ENCODE peak calls at places on chromosomes 5 and 9, in eight cellular contexts. One of them, this sample, is unnamed. For H3K27me3, the result is how much of the 10 kb centered on the place peaks cover.

GRCh38 chr5:59428391-59428790 is 465.1 kb downstream of the PDE4D start:
- DNase-seq in mammary epithelial cell: no peak
- DNase-seq in testis: no peak
- DNase-seq in brain microvascular endothelial cell: no peak
- DNase-seq in uterus: no peak
- DNase-seq in heart right ventricle: no peak
- DNase-seq in IMR-90: no peak
- DNase-seq in esophagus squamous epithelium: no peak
- DNase-seq in this sample: no peak

GRCh38 chr5:10509593-10509992 is 54.3 kb upstream of the ANKRD33B start:
- DNase-seq in mammary epithelial cell: no peak
- DNase-seq in testis: no peak
- DNase-seq in brain microvascular endothelial cell: no peak
- DNase-seq in uterus: no peak
- DNase-seq in heart right ventricle: no peak
- DNase-seq in IMR-90: no peak
- DNase-seq in esophagus squamous epithelium: no peak
- DNase-seq in this sample: peak

GRCh38 chr5:145484195-145484594 is 350.9 kb downstream of the PRELID2 start:
- DNase-seq in mammary epithelial cell: peak
- DNase-seq in testis: no peak
- DNase-seq in brain microvascular endothelial cell: peak
- DNase-seq in uterus: no peak
- DNase-seq in heart right ventricle: no peak
- DNase-seq in IMR-90: peak
- DNase-seq in esophagus squamous epithelium: no peak
- DNase-seq in this sample: no peak

GRCh38 chr9:131402738-131403492 is 9.0 kb downstream of the PRRC2B start:
- DNase-seq in mammary epithelial cell: peak
- DNase-seq in testis: peak
- DNase-seq in brain microvascular endothelial cell: peak
- DNase-seq in uterus: peak
- DNase-seq in heart right ventricle: peak
- DNase-seq in IMR-90: peak
- DNase-seq in esophagus squamous epithelium: no peak
- DNase-seq in this sample: no peak

GRCh38 chr9:27548055-27548741 is 18.6 kb upstream of the MOB3B start:
- DNase-seq in mammary epithelial cell: peak
- DNase-seq in testis: no peak
- DNase-seq in brain microvascular endothelial cell: no peak
- DNase-seq in uterus: no peak
- DNase-seq in heart right ventricle: no peak
- DNase-seq in IMR-90: peak
- DNase-seq in esophagus squamous epithelium: no peak
- DNase-seq in this sample: no peak

GRCh38 chr5:169637856-169638190 is 748 bp downstream of the DOCK2 start:
- DNase-seq in mammary epithelial cell: no peak
- DNase-seq in testis: peak
- DNase-seq in brain microvascular endothelial cell: no peak
- DNase-seq in uterus: no peak
- DNase-seq in heart right ventricle: no peak
- DNase-seq in IMR-90: no peak
- DNase-seq in esophagus squamous epithelium: no peak
- DNase-seq in this sample: no peak

GRCh38 chr5:93930098-93930497 is 188.7 kb upstream of the POU5F2 start:
- DNase-seq in mammary epithelial cell: no peak
- DNase-seq in testis: no peak
- DNase-seq in brain microvascular endothelial cell: no peak
- DNase-seq in uterus: no peak
- DNase-seq in heart right ventricle: no peak
- DNase-seq in IMR-90: no peak
- DNase-seq in esophagus squamous epithelium: no peak
- DNase-seq in this sample: no peak

GRCh38 chr5:175821790-175822211 is 49.6 kb upstream of the CPLX2 start:
- DNase-seq in mammary epithelial cell: peak
- DNase-seq in testis: no peak
- DNase-seq in brain microvascular endothelial cell: no peak
- DNase-seq in uterus: no peak
- DNase-seq in heart right ventricle: no peak
- DNase-seq in IMR-90: no peak
- DNase-seq in esophagus squamous epithelium: no peak
- DNase-seq in this sample: no peak

GRCh38 chr5:177470759-177471536 is 2.5 kb downstream of the DBN1 start:
- DNase-seq in mammary epithelial cell: no peak
- DNase-seq in testis: no peak
- DNase-seq in brain microvascular endothelial cell: peak
- DNase-seq in uterus: peak
- DNase-seq in heart right ventricle: no peak
- DNase-seq in IMR-90: no peak
- DNase-seq in esophagus squamous epithelium: no peak
- DNase-seq in this sample: no peak

GRCh38 chr5:56097055-56097454 is 102.3 kb upstream of the IL6ST start:
- DNase-seq in mammary epithelial cell: no peak
- DNase-seq in testis: no peak
- DNase-seq in brain microvascular endothelial cell: no peak
- DNase-seq in uterus: no peak
- DNase-seq in heart right ventricle: no peak
- DNase-seq in IMR-90: no peak
- DNase-seq in esophagus squamous epithelium: no peak
- DNase-seq in this sample: no peak

GRCh38 chr9:81264516-81264915 is 424.8 kb downstream of the TLE1 start:
- DNase-seq in mammary epithelial cell: no peak
- DNase-seq in testis: no peak
- DNase-seq in brain microvascular endothelial cell: peak
- DNase-seq in uterus: no peak
- DNase-seq in heart right ventricle: no peak
- DNase-seq in IMR-90: peak
- DNase-seq in esophagus squamous epithelium: no peak
- DNase-seq in this sample: peak

GRCh38 chr5:59348189-59348588 is 545.3 kb downstream of the PDE4D start:
- DNase-seq in mammary epithelial cell: peak
- DNase-seq in testis: no peak
- DNase-seq in brain microvascular endothelial cell: no peak
- DNase-seq in uterus: no peak
- DNase-seq in heart right ventricle: no peak
- DNase-seq in IMR-90: no peak
- DNase-seq in esophagus squamous epithelium: no peak
- DNase-seq in this sample: no peak

GRCh38 chr9:20863910-20864309 is 167.5 kb downstream of the HACD4 start:
- DNase-seq in mammary epithelial cell: no peak
- DNase-seq in testis: no peak
- DNase-seq in brain microvascular endothelial cell: no peak
- DNase-seq in uterus: no peak
- DNase-seq in heart right ventricle: no peak
- DNase-seq in IMR-90: no peak
- DNase-seq in esophagus squamous epithelium: no peak
- DNase-seq in this sample: no peak

GRCh38 chr9:89471390-89471789 is 26.5 kb downstream of the SEMA4D start:
- DNase-seq in mammary epithelial cell: no peak
- DNase-seq in testis: no peak
- DNase-seq in brain microvascular endothelial cell: no peak
- DNase-seq in uterus: no peak
- DNase-seq in heart right ventricle: no peak
- DNase-seq in IMR-90: no peak
- DNase-seq in esophagus squamous epithelium: no peak
- DNase-seq in this sample: no peak

GRCh38 chr5:162139190-162139589 is 71.6 kb downstream of the GABRG2 start:
- DNase-seq in mammary epithelial cell: no peak
- DNase-seq in testis: no peak
- DNase-seq in brain microvascular endothelial cell: no peak
- DNase-seq in uterus: no peak
- DNase-seq in heart right ventricle: no peak
- DNase-seq in IMR-90: no peak
- DNase-seq in esophagus squamous epithelium: no peak
- DNase-seq in this sample: no peak

GRCh38 chr5:74655206-74655605 is 14.7 kb upstream of the ENC1 start:
- DNase-seq in mammary epithelial cell: no peak
- DNase-seq in testis: no peak
- DNase-seq in brain microvascular endothelial cell: no peak
- DNase-seq in uterus: no peak
- DNase-seq in heart right ventricle: no peak
- DNase-seq in IMR-90: no peak
- DNase-seq in esophagus squamous epithelium: no peak
- DNase-seq in this sample: no peak

GRCh38 chr9:92947268-92948031 is at the start of gene FGD3:
- DNase-seq in mammary epithelial cell: no peak
- DNase-seq in testis: no peak
- DNase-seq in brain microvascular endothelial cell: no peak
- DNase-seq in uterus: no peak
- DNase-seq in heart right ventricle: peak
- DNase-seq in IMR-90: no peak
- DNase-seq in esophagus squamous epithelium: no peak
- DNase-seq in this sample: peak

GRCh38 chr5:78300464-78301045 is 6.1 kb upstream of the AP3B1 start:
- DNase-seq in mammary epithelial cell: no peak
- DNase-seq in testis: no peak
- DNase-seq in brain microvascular endothelial cell: no peak
- DNase-seq in uterus: no peak
- DNase-seq in heart right ventricle: no peak
- DNase-seq in IMR-90: peak
- DNase-seq in esophagus squamous epithelium: no peak
- DNase-seq in this sample: no peak

DNA sequence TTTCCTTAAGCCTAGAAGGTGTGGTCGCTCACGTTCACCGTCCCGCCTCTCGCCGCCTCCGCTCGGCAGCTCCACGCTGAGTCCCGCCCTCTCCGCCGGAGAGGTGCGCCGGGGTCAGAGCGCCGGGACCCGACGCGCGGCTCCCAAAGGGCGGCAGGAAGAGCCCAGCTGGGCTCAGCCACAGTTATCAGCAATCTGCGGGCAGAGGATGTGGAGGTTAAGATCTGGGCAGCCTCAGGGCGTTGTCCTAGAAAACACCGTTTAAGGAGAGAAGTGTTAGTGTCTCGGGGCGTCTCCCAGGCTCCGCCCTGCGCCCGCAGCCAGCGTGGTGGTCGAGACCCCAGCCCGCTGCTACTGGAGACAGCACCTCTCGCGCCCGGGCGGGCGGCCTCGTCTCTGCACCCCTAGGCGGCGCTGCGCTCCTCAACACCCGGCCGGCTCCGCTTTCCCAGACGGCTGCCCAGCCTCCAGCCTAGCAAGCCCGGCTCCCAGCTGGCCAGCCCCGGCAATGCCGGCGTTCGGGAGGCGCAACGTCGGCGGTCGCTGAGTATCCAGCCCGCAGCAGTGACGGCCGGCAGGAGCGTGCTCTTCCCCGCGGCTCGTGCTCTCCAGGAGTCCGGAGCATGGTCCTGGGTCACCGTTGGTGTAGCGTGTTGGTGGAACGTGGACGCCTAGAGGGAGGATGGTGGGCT is at the start of gene PCDHAC1:
- DNase-seq in mammary epithelial cell: peak
- DNase-seq in testis: peak
- DNase-seq in brain microvascular endothelial cell: peak
- DNase-seq in uterus: peak
- DNase-seq in heart right ventricle: peak
- DNase-seq in IMR-90: no peak
- DNase-seq in esophagus squamous epithelium: no peak
- DNase-seq in this sample: peak
- H3K4me3 ChIP-seq in mammary epithelial cell: peak
- H3K4me3 ChIP-seq in testis: peak
- H3K4me3 ChIP-seq in brain microvascular endothelial cell: peak
- H3K4me3 ChIP-seq in uterus: peak
- H3K4me3 ChIP-seq in heart right ventricle: peak
- H3K4me3 ChIP-seq in IMR-90: peak
- H3K4me3 ChIP-seq in esophagus squamous epithelium: peak
- H3K4me3 ChIP-seq in this sample: peak

GRCh38 chr9:114263853-114264510 is 58.9 kb upstream of the ORM1 start:
- DNase-seq in mammary epithelial cell: no peak
- DNase-seq in testis: peak
- DNase-seq in brain microvascular endothelial cell: no peak
- DNase-seq in uterus: no peak
- DNase-seq in heart right ventricle: peak
- DNase-seq in IMR-90: no peak
- DNase-seq in esophagus squamous epithelium: no peak
- DNase-seq in this sample: peak
- TF ChIP-seq CTCF in mammary epithelial cell: no peak
- TF ChIP-seq CTCF in testis: no peak
- TF ChIP-seq CTCF in brain microvascular endothelial cell: peak
- TF ChIP-seq CTCF in uterus: no peak
- TF ChIP-seq CTCF in heart right ventricle: peak
- TF ChIP-seq CTCF in IMR-90: peak
- TF ChIP-seq CTCF in esophagus squamous epithelium: no peak
- TF ChIP-seq CTCF in this sample: peak

DNA sequence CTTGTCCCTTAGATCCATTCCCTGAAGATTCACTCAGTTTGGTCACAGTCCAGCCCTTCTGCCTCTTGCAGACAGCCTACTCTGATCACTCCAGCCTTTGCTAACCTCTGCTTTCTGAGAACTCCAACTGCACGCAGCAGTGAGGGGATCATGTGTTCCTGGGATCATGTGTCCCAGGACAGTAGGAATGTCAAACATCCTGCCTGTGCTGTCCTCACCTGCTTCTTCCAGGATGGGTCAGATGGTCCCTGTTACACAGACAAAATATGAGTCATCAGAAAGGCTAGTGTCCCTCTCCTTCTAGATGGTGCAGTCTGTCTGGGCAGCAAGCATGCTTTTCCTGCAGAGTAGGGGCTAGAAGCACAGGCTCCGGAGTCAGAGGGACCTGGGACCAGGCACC is 20.2 kb upstream of the SLC25A48 start:
- DNase-seq in mammary epithelial cell: no peak
- DNase-seq in testis: no peak
- DNase-seq in brain microvascular endothelial cell: no peak
- DNase-seq in uterus: no peak
- DNase-seq in heart right ventricle: no peak
- DNase-seq in IMR-90: no peak
- DNase-seq in esophagus squamous epithelium: no peak
- DNase-seq in this sample: no peak
- H3K27me3 ChIP-seq in mammary epithelial cell: under half
- H3K27me3 ChIP-seq in testis: under half
- H3K27me3 ChIP-seq in brain microvascular endothelial cell: under half
- H3K27me3 ChIP-seq in uterus: under half
- H3K27me3 ChIP-seq in heart right ventricle: under half
- H3K27me3 ChIP-seq in IMR-90: under half
- H3K27me3 ChIP-seq in esophagus squamous epithelium: under half
- H3K27me3 ChIP-seq in this sample: under half

GRCh38 chr5:143129910-143130703 is 273.4 kb downstream of the NR3C1 start:
- DNase-seq in mammary epithelial cell: no peak
- DNase-seq in testis: no peak
- DNase-seq in brain microvascular endothelial cell: no peak
- DNase-seq in uterus: no peak
- DNase-seq in heart right ventricle: no peak
- DNase-seq in IMR-90: no peak
- DNase-seq in esophagus squamous epithelium: no peak
- DNase-seq in this sample: no peak

GRCh38 chr5:143133721-143134120 is 269.8 kb downstream of the NR3C1 start:
- DNase-seq in mammary epithelial cell: no peak
- DNase-seq in testis: no peak
- DNase-seq in brain microvascular endothelial cell: no peak
- DNase-seq in uterus: no peak
- DNase-seq in heart right ventricle: no peak
- DNase-seq in IMR-90: no peak
- DNase-seq in esophagus squamous epithelium: no peak
- DNase-seq in this sample: no peak

GRCh38 chr5:143132739-143133138 is 270.7 kb downstream of the NR3C1 start:
- DNase-seq in mammary epithelial cell: no peak
- DNase-seq in testis: no peak
- DNase-seq in brain microvascular endothelial cell: no peak
- DNase-seq in uterus: no peak
- DNase-seq in heart right ventricle: no peak
- DNase-seq in IMR-90: no peak
- DNase-seq in esophagus squamous epithelium: no peak
- DNase-seq in this sample: no peak

GRCh38 chr5:143130891-143131290 is 272.6 kb downstream of the NR3C1 start:
- DNase-seq in mammary epithelial cell: no peak
- DNase-seq in testis: no peak
- DNase-seq in brain microvascular endothelial cell: no peak
- DNase-seq in uterus: no peak
- DNase-seq in heart right ventricle: no peak
- DNase-seq in IMR-90: no peak
- DNase-seq in esophagus squamous epithelium: no peak
- DNase-seq in this sample: no peak

GRCh38 chr5:143131983-143132382 is 271.5 kb downstream of the NR3C1 start:
- DNase-seq in mammary epithelial cell: no peak
- DNase-seq in testis: no peak
- DNase-seq in brain microvascular endothelial cell: no peak
- DNase-seq in uterus: no peak
- DNase-seq in heart right ventricle: no peak
- DNase-seq in IMR-90: no peak
- DNase-seq in esophagus squamous epithelium: no peak
- DNase-seq in this sample: no peak
- H3K4me3 ChIP-seq in mammary epithelial cell: no peak
- H3K4me3 ChIP-seq in testis: no peak
- H3K4me3 ChIP-seq in brain microvascular endothelial cell: no peak
- H3K4me3 ChIP-seq in uterus: no peak
- H3K4me3 ChIP-seq in heart right ventricle: no peak
- H3K4me3 ChIP-seq in IMR-90: no peak
- H3K4me3 ChIP-seq in esophagus squamous epithelium: no peak
- H3K4me3 ChIP-seq in this sample: no peak